ENCODE peak calls at places on chromosomes 1 and 21, in seven cellular contexts. One of them, this sample, is unnamed.

GRCh38 chr1:72117621-72118020 is 164.7 kb downstream of the NEGR1 start:
- DNase-seq in endothelial cell of umbilical vein: no peak
- DNase-seq in endodermal cell: no peak
- DNase-seq in fibroblast of lung: no peak
- DNase-seq in neuronal stem cell: no peak
- DNase-seq in PC-3: no peak
- DNase-seq in mesenchymal stem cell: no peak
- DNase-seq in this sample: no peak

GRCh38 chr1:221435510-221435909 is 306.4 kb downstream of the DUSP10 start:
- DNase-seq in PC-3: peak; percentile 84
- DNase-seq in endothelial cell of umbilical vein: peak; percentile 75
- DNase-seq in mesenchymal stem cell: peak; percentile 76
- DNase-seq in endodermal cell: no peak
- DNase-seq in fibroblast of lung: peak; percentile 94
- DNase-seq in neuronal stem cell: peak; percentile 24
- DNase-seq in this sample: no peak

GRCh38 chr1:98201640-98202039 is 280.8 kb upstream of the DPYD start:
- DNase-seq in endothelial cell of umbilical vein: no peak
- DNase-seq in fibroblast of lung: peak; percentile 61
- DNase-seq in neuronal stem cell: no peak
- DNase-seq in mesenchymal stem cell: peak; percentile 62
- DNase-seq in PC-3: no peak
- DNase-seq in endodermal cell: no peak
- DNase-seq in this sample: no peak

GRCh38 chr1:198156111-198156744 is 570 bp upstream of the NEK7 start:
- DNase-seq in fibroblast of lung: peak; percentile 80
- DNase-seq in endothelial cell of umbilical vein: peak; percentile 90
- DNase-seq in mesenchymal stem cell: peak; percentile 76
- DNase-seq in neuronal stem cell: peak; percentile 40
- DNase-seq in endodermal cell: peak; percentile 86
- DNase-seq in PC-3: peak; percentile 74
- DNase-seq in this sample: peak; percentile 94

GRCh38 chr1:229287257-229287656 is 16.3 kb downstream of the RAB4A start:
- DNase-seq in fibroblast of lung: no peak
- DNase-seq in endothelial cell of umbilical vein: no peak
- DNase-seq in mesenchymal stem cell: no peak
- DNase-seq in endodermal cell: no peak
- DNase-seq in neuronal stem cell: no peak
- DNase-seq in PC-3: peak; percentile 80
- DNase-seq in this sample: no peak

GRCh38 chr1:244835276-244836134 is at the start of gene COX20:
- DNase-seq in neuronal stem cell: peak; percentile 95
- DNase-seq in endothelial cell of umbilical vein: peak; percentile 91
- DNase-seq in mesenchymal stem cell: peak; percentile 93
- DNase-seq in endodermal cell: peak; percentile 95
- DNase-seq in PC-3: peak; percentile 95
- DNase-seq in fibroblast of lung: peak; percentile 91
- DNase-seq in this sample: peak; percentile 91

GRCh38 chr1:172980971-172981370 is 69.8 kb downstream of the TNFSF18 start:
- DNase-seq in fibroblast of lung: no peak
- DNase-seq in mesenchymal stem cell: no peak
- DNase-seq in PC-3: no peak
- DNase-seq in endothelial cell of umbilical vein: no peak
- DNase-seq in endodermal cell: no peak
- DNase-seq in neuronal stem cell: no peak
- DNase-seq in this sample: no peak

GRCh38 chr1:65014321-65014720 is 48.0 kb upstream of the JAK1 start:
- DNase-seq in PC-3: no peak
- DNase-seq in mesenchymal stem cell: no peak
- DNase-seq in neuronal stem cell: no peak
- DNase-seq in endodermal cell: no peak
- DNase-seq in endothelial cell of umbilical vein: no peak
- DNase-seq in fibroblast of lung: no peak
- DNase-seq in this sample: no peak

GRCh38 chr1:115506523-115507255 is 135.1 kb upstream of the VANGL1 start:
- DNase-seq in mesenchymal stem cell: no peak
- DNase-seq in endothelial cell of umbilical vein: no peak
- DNase-seq in PC-3: peak; percentile 56
- DNase-seq in neuronal stem cell: no peak
- DNase-seq in endodermal cell: no peak
- DNase-seq in fibroblast of lung: no peak
- DNase-seq in this sample: no peak

GRCh38 chr1:47717341-47717740 is 279.5 kb downstream of the FOXD2 start:
- DNase-seq in fibroblast of lung: no peak
- DNase-seq in endodermal cell: no peak
- DNase-seq in endothelial cell of umbilical vein: no peak
- DNase-seq in PC-3: no peak
- DNase-seq in neuronal stem cell: no peak
- DNase-seq in mesenchymal stem cell: no peak
- DNase-seq in this sample: no peak

GRCh38 chr1:20339811-20340457 is 49.3 kb downstream of the VWA5B1 start:
- DNase-seq in neuronal stem cell: peak; percentile 45
- DNase-seq in mesenchymal stem cell: no peak
- DNase-seq in endothelial cell of umbilical vein: no peak
- DNase-seq in PC-3: no peak
- DNase-seq in endodermal cell: peak; percentile 65
- DNase-seq in fibroblast of lung: no peak
- DNase-seq in this sample: no peak

GRCh38 chr1:163730366-163730765 is 408.6 kb downstream of the NUF2 start:
- DNase-seq in neuronal stem cell: no peak
- DNase-seq in endodermal cell: no peak
- DNase-seq in PC-3: no peak
- DNase-seq in endothelial cell of umbilical vein: peak; percentile 80
- DNase-seq in mesenchymal stem cell: no peak
- DNase-seq in fibroblast of lung: peak; percentile 65
- DNase-seq in this sample: no peak

GRCh38 chr1:172902861-172903381 is 147.8 kb downstream of the TNFSF18 start:
- DNase-seq in endothelial cell of umbilical vein: peak; percentile 58
- DNase-seq in neuronal stem cell: no peak
- DNase-seq in mesenchymal stem cell: peak; percentile 73
- DNase-seq in fibroblast of lung: peak; percentile 80
- DNase-seq in endodermal cell: no peak
- DNase-seq in PC-3: peak; percentile 98
- DNase-seq in this sample: peak; percentile 26

GRCh38 chr1:1173061-1173792 is 453 bp upstream of the TTLL10 start:
- DNase-seq in PC-3: no peak
- DNase-seq in mesenchymal stem cell: no peak
- DNase-seq in endothelial cell of umbilical vein: no peak
- DNase-seq in neuronal stem cell: no peak
- DNase-seq in fibroblast of lung: no peak
- DNase-seq in endodermal cell: peak; percentile 58
- DNase-seq in this sample: no peak

GRCh38 chr1:98383341-98383740 is 278.2 kb upstream of the SNX7 start:
- DNase-seq in PC-3: no peak
- DNase-seq in fibroblast of lung: no peak
- DNase-seq in endothelial cell of umbilical vein: peak; percentile 51
- DNase-seq in mesenchymal stem cell: no peak
- DNase-seq in endodermal cell: no peak
- DNase-seq in neuronal stem cell: no peak
- DNase-seq in this sample: no peak

GRCh38 chr1:174931214-174931613 is 68.5 kb upstream of the CACYBP start:
- DNase-seq in endodermal cell: no peak
- DNase-seq in PC-3: peak; percentile 20
- DNase-seq in neuronal stem cell: peak; percentile 23
- DNase-seq in endothelial cell of umbilical vein: no peak
- DNase-seq in fibroblast of lung: no peak
- DNase-seq in mesenchymal stem cell: no peak
- DNase-seq in this sample: no peak

GRCh38 chr1:244952940-244953339 is 88.6 kb upstream of the HNRNPU start:
- DNase-seq in endothelial cell of umbilical vein: no peak
- DNase-seq in PC-3: peak; percentile 74
- DNase-seq in mesenchymal stem cell: no peak
- DNase-seq in fibroblast of lung: no peak
- DNase-seq in endodermal cell: no peak
- DNase-seq in neuronal stem cell: no peak
- DNase-seq in this sample: peak; percentile 67

GRCh38 chr1:98051065-98051675 is 130.3 kb upstream of the DPYD start:
- DNase-seq in mesenchymal stem cell: peak; percentile 79
- DNase-seq in endodermal cell: peak; percentile 92
- DNase-seq in neuronal stem cell: peak; percentile 65
- DNase-seq in PC-3: peak; percentile 94
- DNase-seq in endothelial cell of umbilical vein: peak; percentile 85
- DNase-seq in fibroblast of lung: peak; percentile 86
- DNase-seq in this sample: peak; percentile 58

GRCh38 chr1:61754545-61754944 is 12.3 kb downstream of the PATJ start:
- DNase-seq in PC-3: peak; percentile 90
- DNase-seq in neuronal stem cell: no peak
- DNase-seq in endothelial cell of umbilical vein: no peak
- DNase-seq in fibroblast of lung: no peak
- DNase-seq in mesenchymal stem cell: no peak
- DNase-seq in endodermal cell: no peak
- DNase-seq in this sample: peak; percentile 38

GRCh38 chr1:30262158-30262557 is 461.2 kb downstream of the MATN1 start:
- DNase-seq in neuronal stem cell: no peak
- DNase-seq in fibroblast of lung: no peak
- DNase-seq in endodermal cell: no peak
- DNase-seq in endothelial cell of umbilical vein: no peak
- DNase-seq in PC-3: no peak
- DNase-seq in mesenchymal stem cell: no peak
- DNase-seq in this sample: no peak

GRCh38 chr1:230901711-230902110 is 33.4 kb upstream of the C1orf198 start:
- DNase-seq in endothelial cell of umbilical vein: no peak
- DNase-seq in neuronal stem cell: no peak
- DNase-seq in mesenchymal stem cell: no peak
- DNase-seq in PC-3: no peak
- DNase-seq in fibroblast of lung: no peak
- DNase-seq in endodermal cell: no peak
- DNase-seq in this sample: no peak

GRCh38 chr1:194355488-194356106 is 1169.2 kb upstream of the B3GALT2 start:
- DNase-seq in neuronal stem cell: no peak
- DNase-seq in endothelial cell of umbilical vein: no peak
- DNase-seq in fibroblast of lung: no peak
- DNase-seq in mesenchymal stem cell: no peak
- DNase-seq in endodermal cell: no peak
- DNase-seq in PC-3: no peak
- DNase-seq in this sample: no peak

GRCh38 chr1:210687582-210688279 is 359.0 kb downstream of the HHAT start:
- DNase-seq in neuronal stem cell: no peak
- DNase-seq in mesenchymal stem cell: peak; percentile 29
- DNase-seq in PC-3: peak; percentile 27
- DNase-seq in endothelial cell of umbilical vein: no peak
- DNase-seq in endodermal cell: no peak
- DNase-seq in fibroblast of lung: no peak
- DNase-seq in this sample: no peak

GRCh38 chr21:35201799-35202198 is 152.7 kb upstream of the RUNX1 start:
- DNase-seq in mesenchymal stem cell: no peak
- DNase-seq in neuronal stem cell: no peak
- DNase-seq in endodermal cell: no peak
- DNase-seq in fibroblast of lung: no peak
- DNase-seq in endothelial cell of umbilical vein: no peak
- DNase-seq in PC-3: no peak
- DNase-seq in this sample: no peak

GRCh38 chr21:35203093-35204021 is 154.3 kb upstream of the RUNX1 start:
- DNase-seq in neuronal stem cell: no peak
- DNase-seq in mesenchymal stem cell: peak; percentile 94
- DNase-seq in PC-3: peak; percentile 43
- DNase-seq in endothelial cell of umbilical vein: peak; percentile 94
- DNase-seq in endodermal cell: no peak
- DNase-seq in fibroblast of lung: peak; percentile 85
- DNase-seq in this sample: no peak

GRCh38 chr21:35201288-35201687 is 152.2 kb upstream of the RUNX1 start:
- DNase-seq in endodermal cell: no peak
- DNase-seq in endothelial cell of umbilical vein: no peak
- DNase-seq in neuronal stem cell: no peak
- DNase-seq in PC-3: no peak
- DNase-seq in fibroblast of lung: no peak
- DNase-seq in mesenchymal stem cell: no peak
- DNase-seq in this sample: no peak

GRCh38 chr21:35204125-35204524 is 155.0 kb upstream of the RUNX1 start:
- DNase-seq in endodermal cell: no peak
- DNase-seq in endothelial cell of umbilical vein: peak; percentile 40
- DNase-seq in fibroblast of lung: no peak
- DNase-seq in neuronal stem cell: no peak
- DNase-seq in PC-3: no peak
- DNase-seq in mesenchymal stem cell: no peak
- DNase-seq in this sample: no peak

GRCh38 chr21:35202431-35202830 is 153.3 kb upstream of the RUNX1 start:
- DNase-seq in neuronal stem cell: no peak
- DNase-seq in fibroblast of lung: peak; percentile 61
- DNase-seq in endothelial cell of umbilical vein: peak; percentile 17
- DNase-seq in PC-3: peak; percentile 83
- DNase-seq in endodermal cell: no peak
- DNase-seq in mesenchymal stem cell: peak; percentile 57
- DNase-seq in this sample: no peak
- H3K9ac ChIP-seq in neuronal stem cell: no peak overlapping the region
- H3K9ac ChIP-seq in fibroblast of lung: no peak overlapping the region
- H3K9ac ChIP-seq in endothelial cell of umbilical vein: no peak overlapping the region
- H3K9ac ChIP-seq in PC-3: peak overlapping the region; percentile 26
- H3K9ac ChIP-seq in endodermal cell: no peak overlapping the region
- H3K9ac ChIP-seq in mesenchymal stem cell: peak overlapping the region; percentile 87
- H3K9ac ChIP-seq in this sample: no peak overlapping the region

GRCh38 chr1:212981025-212981495 is 30.7 kb downstream of the VASH2 start:
- DNase-seq in PC-3: no peak
- DNase-seq in fibroblast of lung: no peak
- DNase-seq in endothelial cell of umbilical vein: no peak
- DNase-seq in endodermal cell: peak; percentile 58
- DNase-seq in mesenchymal stem cell: no peak
- DNase-seq in neuronal stem cell: no peak
- DNase-seq in this sample: peak; percentile 46
- H3K9ac ChIP-seq in PC-3: no peak overlapping the region
- H3K9ac ChIP-seq in fibroblast of lung: no peak overlapping the region
- H3K9ac ChIP-seq in endothelial cell of umbilical vein: no peak overlapping the region
- H3K9ac ChIP-seq in endodermal cell: no peak overlapping the region
- H3K9ac ChIP-seq in mesenchymal stem cell: no peak overlapping the region
- H3K9ac ChIP-seq in neuronal stem cell: no peak overlapping the region
- H3K9ac ChIP-seq in this sample: no peak overlapping the region

DNA sequence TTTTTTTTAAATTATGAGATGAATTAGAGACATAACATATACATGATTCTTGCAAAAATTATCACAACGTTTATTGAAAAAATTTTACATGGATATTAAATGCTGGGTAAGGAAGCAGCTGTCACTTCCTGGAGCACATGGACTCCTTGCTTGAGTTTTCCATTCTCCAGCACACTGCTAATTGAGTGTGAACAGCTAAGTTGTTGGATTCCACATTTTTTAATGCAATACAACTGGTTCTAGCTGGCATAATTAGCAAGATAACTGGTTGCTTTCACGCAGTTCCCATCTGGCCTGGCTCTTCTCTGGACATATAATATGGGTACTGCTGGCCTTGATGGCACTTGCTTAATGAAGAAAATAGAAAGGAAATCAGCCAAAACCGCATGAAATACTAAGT is 26.5 kb downstream of the RGS21 start:
- DNase-seq in endothelial cell of umbilical vein: no peak
- DNase-seq in mesenchymal stem cell: no peak
- DNase-seq in endodermal cell: no peak
- DNase-seq in neuronal stem cell: no peak
- DNase-seq in fibroblast of lung: no peak
- DNase-seq in PC-3: no peak
- DNase-seq in this sample: no peak
- H3K9ac ChIP-seq in endothelial cell of umbilical vein: no peak overlapping the region
- H3K9ac ChIP-seq in mesenchymal stem cell: no peak overlapping the region
- H3K9ac ChIP-seq in endodermal cell: no peak overlapping the region
- H3K9ac ChIP-seq in neuronal stem cell: no peak overlapping the region
- H3K9ac ChIP-seq in fibroblast of lung: no peak overlapping the region
- H3K9ac ChIP-seq in PC-3: no peak overlapping the region
- H3K9ac ChIP-seq in this sample: no peak overlapping the region

DNA sequence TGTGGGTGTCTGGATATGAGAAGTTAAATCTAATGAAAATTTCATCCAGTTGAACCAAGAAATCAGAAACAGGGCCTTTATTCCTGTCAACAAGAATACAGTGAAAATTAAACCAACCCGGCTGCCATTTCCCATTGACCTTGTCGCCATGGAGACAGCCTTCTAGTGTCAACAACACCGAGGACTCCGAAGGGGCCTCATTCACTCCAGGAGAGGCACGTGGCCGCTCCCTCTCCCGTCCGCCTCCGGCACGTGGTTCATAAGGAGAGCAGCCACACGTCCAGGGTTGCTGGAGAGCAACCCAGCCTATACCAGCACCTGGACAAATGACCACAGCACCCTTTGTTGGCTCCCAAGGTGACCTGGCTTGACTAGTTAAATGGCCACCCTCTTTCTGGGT is 120.3 kb upstream of the VAMP3 start:
- DNase-seq in neuronal stem cell: no peak
- DNase-seq in endodermal cell: no peak
- DNase-seq in fibroblast of lung: no peak
- DNase-seq in mesenchymal stem cell: no peak
- DNase-seq in endothelial cell of umbilical vein: no peak
- DNase-seq in PC-3: no peak
- DNase-seq in this sample: no peak
- H3K9ac ChIP-seq in neuronal stem cell: no peak overlapping the region
- H3K9ac ChIP-seq in endodermal cell: no peak overlapping the region
- H3K9ac ChIP-seq in fibroblast of lung: no peak overlapping the region
- H3K9ac ChIP-seq in mesenchymal stem cell: no peak overlapping the region
- H3K9ac ChIP-seq in endothelial cell of umbilical vein: no peak overlapping the region
- H3K9ac ChIP-seq in PC-3: no peak overlapping the region
- H3K9ac ChIP-seq in this sample: no peak overlapping the region

This sample was measured in trophoblast cell.